ENCODE peak calls at places on chromosomes 5 and 9, in ten cellular contexts. One of them, this sample, is unnamed.

GRCh38 chr9:71322311-71322710 is 200.9 kb upstream of the TRPM3 start:
- DNase-seq in stimulated activated CD8-positive, alpha-beta memory T cell treated with anti-CD3 and anti-CD28 coated beads, Interleukin-15, amount 100 ng/mL, for 1 hour: no peak
- DNase-seq in H4: no peak
- DNase-seq in nephron progenitor cell: no peak
- DNase-seq in Calu3: no peak
- DNase-seq in T-helper 2 cell: no peak
- DNase-seq in pancreas: no peak
- DNase-seq in right cardiac atrium: no peak
- DNase-seq in CD4-positive, alpha-beta T cell: no peak
- DNase-seq in HEK293T: no peak
- DNase-seq in this sample: no peak

GRCh38 chr5:152107225-152107624 is 182.6 kb upstream of the GLRA1 start:
- DNase-seq in stimulated activated CD8-positive, alpha-beta memory T cell treated with anti-CD3 and anti-CD28 coated beads, Interleukin-15, amount 100 ng/mL, for 1 hour: no peak
- DNase-seq in H4: no peak
- DNase-seq in nephron progenitor cell: no peak
- DNase-seq in Calu3: no peak
- DNase-seq in T-helper 2 cell: no peak
- DNase-seq in pancreas: no peak
- DNase-seq in right cardiac atrium: no peak
- DNase-seq in CD4-positive, alpha-beta T cell: no peak
- DNase-seq in HEK293T: no peak
- DNase-seq in this sample: no peak

GRCh38 chr9:111743275-111743674 is 51.5 kb downstream of the SHOC1 start:
- DNase-seq in stimulated activated CD8-positive, alpha-beta memory T cell treated with anti-CD3 and anti-CD28 coated beads, Interleukin-15, amount 100 ng/mL, for 1 hour: no peak
- DNase-seq in H4: peak
- DNase-seq in nephron progenitor cell: no peak
- DNase-seq in Calu3: peak
- DNase-seq in T-helper 2 cell: no peak
- DNase-seq in pancreas: no peak
- DNase-seq in right cardiac atrium: no peak
- DNase-seq in CD4-positive, alpha-beta T cell: no peak
- DNase-seq in HEK293T: no peak
- DNase-seq in this sample: no peak

GRCh38 chr5:149224282-149224681 is 47.4 kb upstream of the AFAP1L1 start:
- DNase-seq in stimulated activated CD8-positive, alpha-beta memory T cell treated with anti-CD3 and anti-CD28 coated beads, Interleukin-15, amount 100 ng/mL, for 1 hour: no peak
- DNase-seq in H4: no peak
- DNase-seq in nephron progenitor cell: no peak
- DNase-seq in Calu3: no peak
- DNase-seq in T-helper 2 cell: no peak
- DNase-seq in pancreas: no peak
- DNase-seq in right cardiac atrium: peak
- DNase-seq in CD4-positive, alpha-beta T cell: no peak
- DNase-seq in HEK293T: no peak
- DNase-seq in this sample: peak

GRCh38 chr5:4480528-4481404 is 659.4 kb upstream of the ADAMTS16 start:
- DNase-seq in stimulated activated CD8-positive, alpha-beta memory T cell treated with anti-CD3 and anti-CD28 coated beads, Interleukin-15, amount 100 ng/mL, for 1 hour: no peak
- DNase-seq in H4: no peak
- DNase-seq in nephron progenitor cell: peak
- DNase-seq in Calu3: no peak
- DNase-seq in T-helper 2 cell: no peak
- DNase-seq in pancreas: no peak
- DNase-seq in right cardiac atrium: no peak
- DNase-seq in CD4-positive, alpha-beta T cell: no peak
- DNase-seq in HEK293T: no peak
- DNase-seq in this sample: no peak

GRCh38 chr5:129361441-129362025 is 98.6 kb upstream of the ADAMTS19 start:
- DNase-seq in stimulated activated CD8-positive, alpha-beta memory T cell treated with anti-CD3 and anti-CD28 coated beads, Interleukin-15, amount 100 ng/mL, for 1 hour: no peak
- DNase-seq in H4: peak
- DNase-seq in nephron progenitor cell: no peak
- DNase-seq in Calu3: no peak
- DNase-seq in T-helper 2 cell: no peak
- DNase-seq in pancreas: no peak
- DNase-seq in right cardiac atrium: no peak
- DNase-seq in CD4-positive, alpha-beta T cell: no peak
- DNase-seq in HEK293T: no peak
- DNase-seq in this sample: peak

GRCh38 chr5:102600964-102601363 is 102.2 kb upstream of the SLCO6A1 start:
- DNase-seq in stimulated activated CD8-positive, alpha-beta memory T cell treated with anti-CD3 and anti-CD28 coated beads, Interleukin-15, amount 100 ng/mL, for 1 hour: no peak
- DNase-seq in H4: no peak
- DNase-seq in nephron progenitor cell: no peak
- DNase-seq in Calu3: no peak
- DNase-seq in T-helper 2 cell: no peak
- DNase-seq in pancreas: no peak
- DNase-seq in right cardiac atrium: no peak
- DNase-seq in CD4-positive, alpha-beta T cell: no peak
- DNase-seq in HEK293T: no peak
- DNase-seq in this sample: peak

GRCh38 chr9:121059998-121060636 is 10.0 kb upstream of the C5 start:
- DNase-seq in stimulated activated CD8-positive, alpha-beta memory T cell treated with anti-CD3 and anti-CD28 coated beads, Interleukin-15, amount 100 ng/mL, for 1 hour: no peak
- DNase-seq in H4: peak
- DNase-seq in nephron progenitor cell: peak
- DNase-seq in Calu3: peak
- DNase-seq in T-helper 2 cell: no peak
- DNase-seq in pancreas: no peak
- DNase-seq in right cardiac atrium: no peak
- DNase-seq in CD4-positive, alpha-beta T cell: no peak
- DNase-seq in HEK293T: peak
- DNase-seq in this sample: peak

This sample was measured in NCI-H69.